ENCODE peak calls at places on chromosome 5, in nine cellular contexts. One of them, this sample, is unnamed.

GRCh38 chr5:72648511-72648910 is 141.3 kb upstream of the ZNF366 start:
- DNase-seq in choroid plexus epithelial cell: peak
- DNase-seq in BJ: no peak
- DNase-seq in fibroblast of pulmonary artery: no peak
- DNase-seq in fibroblast of lung: peak
- DNase-seq in Panc1: no peak
- DNase-seq in brain microvascular endothelial cell: no peak
- DNase-seq in cardiac fibroblast: peak
- DNase-seq in colonic mucosa: no peak
- DNase-seq in this sample: no peak

GRCh38 chr5:142308358-142308757 is 16.5 kb downstream of the SPRY4 start:
- DNase-seq in fibroblast of lung: no peak
- DNase-seq in BJ: no peak
- DNase-seq in fibroblast of pulmonary artery: no peak
- DNase-seq in brain microvascular endothelial cell: no peak
- DNase-seq in cardiac fibroblast: no peak
- DNase-seq in choroid plexus epithelial cell: no peak
- DNase-seq in colonic mucosa: no peak
- DNase-seq in Panc1: no peak
- DNase-seq in this sample: no peak

GRCh38 chr5:108432024-108432423 is 50.1 kb upstream of the FBXL17 start:
- DNase-seq in fibroblast of lung: peak
- DNase-seq in cardiac fibroblast: peak
- DNase-seq in brain microvascular endothelial cell: no peak
- DNase-seq in BJ: peak
- DNase-seq in Panc1: no peak
- DNase-seq in colonic mucosa: no peak
- DNase-seq in choroid plexus epithelial cell: peak
- DNase-seq in fibroblast of pulmonary artery: peak
- DNase-seq in this sample: peak

GRCh38 chr5:177440211-177440989 is 6.2 kb upstream of the PRR7 start:
- DNase-seq in fibroblast of lung: no peak
- DNase-seq in choroid plexus epithelial cell: no peak
- DNase-seq in fibroblast of pulmonary artery: no peak
- DNase-seq in brain microvascular endothelial cell: no peak
- DNase-seq in cardiac fibroblast: no peak
- DNase-seq in colonic mucosa: no peak
- DNase-seq in BJ: no peak
- DNase-seq in Panc1: no peak
- DNase-seq in this sample: no peak

GRCh38 chr5:392431-392988 is 50.5 kb upstream of the EXOC3 start:
- DNase-seq in Panc1: no peak
- DNase-seq in colonic mucosa: peak
- DNase-seq in BJ: no peak
- DNase-seq in choroid plexus epithelial cell: peak
- DNase-seq in cardiac fibroblast: peak
- DNase-seq in brain microvascular endothelial cell: no peak
- DNase-seq in fibroblast of pulmonary artery: peak
- DNase-seq in fibroblast of lung: peak
- DNase-seq in this sample: no peak

GRCh38 chr5:10987881-10988504 is 227.0 kb upstream of the DAP start:
- DNase-seq in choroid plexus epithelial cell: peak
- DNase-seq in brain microvascular endothelial cell: peak
- DNase-seq in BJ: no peak
- DNase-seq in fibroblast of lung: peak
- DNase-seq in Panc1: peak
- DNase-seq in fibroblast of pulmonary artery: peak
- DNase-seq in cardiac fibroblast: peak
- DNase-seq in colonic mucosa: peak
- DNase-seq in this sample: no peak

GRCh38 chr5:67038817-67039603 is 157.6 kb downstream of the CD180 start:
- DNase-seq in fibroblast of lung: peak
- DNase-seq in brain microvascular endothelial cell: peak
- DNase-seq in cardiac fibroblast: peak
- DNase-seq in Panc1: no peak
- DNase-seq in BJ: no peak
- DNase-seq in choroid plexus epithelial cell: peak
- DNase-seq in colonic mucosa: no peak
- DNase-seq in fibroblast of pulmonary artery: peak
- DNase-seq in this sample: no peak

GRCh38 chr5:169221519-169221918 is 79.4 kb downstream of the SLIT3 start:
- DNase-seq in brain microvascular endothelial cell: no peak
- DNase-seq in fibroblast of pulmonary artery: no peak
- DNase-seq in choroid plexus epithelial cell: no peak
- DNase-seq in fibroblast of lung: no peak
- DNase-seq in Panc1: no peak
- DNase-seq in colonic mucosa: no peak
- DNase-seq in BJ: no peak
- DNase-seq in cardiac fibroblast: no peak
- DNase-seq in this sample: no peak

GRCh38 chr5:78586251-78586650 is 62.3 kb downstream of the LHFPL2 start:
- DNase-seq in fibroblast of pulmonary artery: peak
- DNase-seq in BJ: peak
- DNase-seq in choroid plexus epithelial cell: peak
- DNase-seq in Panc1: no peak
- DNase-seq in cardiac fibroblast: peak
- DNase-seq in colonic mucosa: no peak
- DNase-seq in brain microvascular endothelial cell: peak
- DNase-seq in fibroblast of lung: peak
- DNase-seq in this sample: peak

GRCh38 chr5:79517601-79518000 is 3.7 kb upstream of the HOMER1 start:
- DNase-seq in cardiac fibroblast: no peak
- DNase-seq in Panc1: no peak
- DNase-seq in fibroblast of lung: no peak
- DNase-seq in colonic mucosa: no peak
- DNase-seq in BJ: no peak
- DNase-seq in choroid plexus epithelial cell: no peak
- DNase-seq in brain microvascular endothelial cell: no peak
- DNase-seq in fibroblast of pulmonary artery: no peak
- DNase-seq in this sample: no peak

GRCh38 chr5:108078345-108078744 is 303.6 kb downstream of the FBXL17 start:
- DNase-seq in colonic mucosa: no peak
- DNase-seq in Panc1: no peak
- DNase-seq in cardiac fibroblast: no peak
- DNase-seq in fibroblast of lung: no peak
- DNase-seq in fibroblast of pulmonary artery: no peak
- DNase-seq in choroid plexus epithelial cell: no peak
- DNase-seq in brain microvascular endothelial cell: no peak
- DNase-seq in BJ: no peak
- DNase-seq in this sample: no peak

GRCh38 chr5:137516961-137517360 is 17.8 kb upstream of the SPOCK1 start:
- DNase-seq in brain microvascular endothelial cell: no peak
- DNase-seq in choroid plexus epithelial cell: no peak
- DNase-seq in fibroblast of pulmonary artery: no peak
- DNase-seq in BJ: no peak
- DNase-seq in cardiac fibroblast: no peak
- DNase-seq in fibroblast of lung: no peak
- DNase-seq in colonic mucosa: no peak
- DNase-seq in Panc1: no peak
- DNase-seq in this sample: no peak

GRCh38 chr5:77935516-77936364 is 159.6 kb upstream of the TBCA start:
- DNase-seq in fibroblast of pulmonary artery: peak
- DNase-seq in brain microvascular endothelial cell: no peak
- DNase-seq in choroid plexus epithelial cell: no peak
- DNase-seq in colonic mucosa: no peak
- DNase-seq in fibroblast of lung: peak
- DNase-seq in Panc1: no peak
- DNase-seq in BJ: no peak
- DNase-seq in cardiac fibroblast: no peak
- DNase-seq in this sample: no peak

GRCh38 chr5:133404724-133405123 is 207.6 kb downstream of the FSTL4 start:
- DNase-seq in colonic mucosa: no peak
- DNase-seq in Panc1: no peak
- DNase-seq in cardiac fibroblast: peak
- DNase-seq in BJ: no peak
- DNase-seq in choroid plexus epithelial cell: no peak
- DNase-seq in fibroblast of lung: peak
- DNase-seq in brain microvascular endothelial cell: no peak
- DNase-seq in fibroblast of pulmonary artery: no peak
- DNase-seq in this sample: no peak

GRCh38 chr5:133820516-133820915 is 147.9 kb downstream of the C5orf15 start:
- DNase-seq in BJ: no peak
- DNase-seq in fibroblast of lung: no peak
- DNase-seq in brain microvascular endothelial cell: no peak
- DNase-seq in choroid plexus epithelial cell: peak
- DNase-seq in colonic mucosa: no peak
- DNase-seq in cardiac fibroblast: no peak
- DNase-seq in fibroblast of pulmonary artery: no peak
- DNase-seq in Panc1: no peak
- DNase-seq in this sample: no peak

GRCh38 chr5:37501152-37501551 is 122.0 kb downstream of the WDR70 start:
- DNase-seq in brain microvascular endothelial cell: no peak
- DNase-seq in cardiac fibroblast: peak
- DNase-seq in colonic mucosa: no peak
- DNase-seq in fibroblast of lung: peak
- DNase-seq in fibroblast of pulmonary artery: peak
- DNase-seq in BJ: peak
- DNase-seq in choroid plexus epithelial cell: peak
- DNase-seq in Panc1: no peak
- DNase-seq in this sample: no peak
- TF ChIP-seq CTCF in brain microvascular endothelial cell: no peak
- TF ChIP-seq CTCF in cardiac fibroblast: no peak
- TF ChIP-seq CTCF in colonic mucosa: no peak
- TF ChIP-seq CTCF in fibroblast of lung: no peak
- TF ChIP-seq CTCF in fibroblast of pulmonary artery: no peak
- TF ChIP-seq CTCF in BJ: no peak
- TF ChIP-seq CTCF in choroid plexus epithelial cell: no peak
- TF ChIP-seq CTCF in Panc1: no peak
- TF ChIP-seq CTCF in this sample: no peak

GRCh38 chr5:44390332-44390731 is 1.1 kb upstream of the FGF10 start:
- DNase-seq in choroid plexus epithelial cell: no peak
- DNase-seq in Panc1: no peak
- DNase-seq in cardiac fibroblast: no peak
- DNase-seq in BJ: no peak
- DNase-seq in colonic mucosa: no peak
- DNase-seq in brain microvascular endothelial cell: no peak
- DNase-seq in fibroblast of lung: no peak
- DNase-seq in fibroblast of pulmonary artery: no peak
- DNase-seq in this sample: no peak

GRCh38 chr5:44389410-44389879 is at the start of gene FGF10:
- DNase-seq in cardiac fibroblast: no peak
- DNase-seq in brain microvascular endothelial cell: no peak
- DNase-seq in Panc1: no peak
- DNase-seq in fibroblast of lung: peak
- DNase-seq in choroid plexus epithelial cell: no peak
- DNase-seq in fibroblast of pulmonary artery: peak
- DNase-seq in BJ: no peak
- DNase-seq in colonic mucosa: no peak
- DNase-seq in this sample: no peak

GRCh38 chr5:44387391-44387790 is 1.8 kb downstream of the FGF10 start:
- DNase-seq in BJ: no peak
- DNase-seq in colonic mucosa: no peak
- DNase-seq in Panc1: no peak
- DNase-seq in choroid plexus epithelial cell: no peak
- DNase-seq in cardiac fibroblast: no peak
- DNase-seq in fibroblast of pulmonary artery: no peak
- DNase-seq in brain microvascular endothelial cell: no peak
- DNase-seq in fibroblast of lung: no peak
- DNase-seq in this sample: no peak

GRCh38 chr5:44388504-44389409 is 463 bp downstream of the FGF10 start:
- DNase-seq in colonic mucosa: no peak
- DNase-seq in fibroblast of lung: no peak
- DNase-seq in BJ: no peak
- DNase-seq in brain microvascular endothelial cell: no peak
- DNase-seq in choroid plexus epithelial cell: no peak
- DNase-seq in Panc1: no peak
- DNase-seq in cardiac fibroblast: peak
- DNase-seq in fibroblast of pulmonary artery: peak
- DNase-seq in this sample: no peak

DNA sequence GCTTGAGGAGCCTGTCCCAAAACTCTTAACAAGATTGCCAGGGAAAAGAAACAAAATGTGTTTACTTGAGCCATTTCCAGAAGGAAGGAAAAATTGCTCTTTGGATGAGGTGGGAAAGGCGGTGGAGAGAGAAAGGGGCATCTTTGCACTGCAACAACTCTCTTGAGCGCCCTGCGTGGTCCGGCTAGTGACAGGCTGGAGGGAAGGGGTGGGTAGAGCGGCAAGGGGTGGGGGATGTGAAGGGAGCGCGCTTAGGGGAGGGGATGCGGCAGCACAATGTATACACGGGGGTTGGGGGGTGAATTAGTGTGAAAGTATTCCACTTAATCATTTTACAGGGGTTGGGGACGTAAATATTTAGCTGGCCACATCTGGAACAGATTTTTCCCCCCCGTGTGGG is 1.3 kb downstream of the FGF10 start:
- DNase-seq in choroid plexus epithelial cell: no peak
- DNase-seq in brain microvascular endothelial cell: no peak
- DNase-seq in cardiac fibroblast: no peak
- DNase-seq in fibroblast of pulmonary artery: no peak
- DNase-seq in BJ: no peak
- DNase-seq in Panc1: no peak
- DNase-seq in colonic mucosa: no peak
- DNase-seq in fibroblast of lung: no peak
- DNase-seq in this sample: no peak
- H3K4me3 ChIP-seq in choroid plexus epithelial cell: no peak
- H3K4me3 ChIP-seq in brain microvascular endothelial cell: no peak
- H3K4me3 ChIP-seq in cardiac fibroblast: no peak
- H3K4me3 ChIP-seq in fibroblast of pulmonary artery: no peak
- H3K4me3 ChIP-seq in BJ: no peak
- H3K4me3 ChIP-seq in Panc1: no peak
- H3K4me3 ChIP-seq in colonic mucosa: peak
- H3K4me3 ChIP-seq in fibroblast of lung: peak
- H3K4me3 ChIP-seq in this sample: no peak

GRCh38 chr5:113084402-113085083 is 107.9 kb downstream of the DCP2 start:
- DNase-seq in fibroblast of pulmonary artery: no peak
- DNase-seq in brain microvascular endothelial cell: no peak
- DNase-seq in choroid plexus epithelial cell: no peak
- DNase-seq in fibroblast of lung: no peak
- DNase-seq in Panc1: no peak
- DNase-seq in colonic mucosa: no peak
- DNase-seq in BJ: no peak
- DNase-seq in cardiac fibroblast: no peak
- DNase-seq in this sample: no peak
- TF ChIP-seq CTCF in fibroblast of pulmonary artery: no peak
- TF ChIP-seq CTCF in brain microvascular endothelial cell: peak
- TF ChIP-seq CTCF in choroid plexus epithelial cell: no peak
- TF ChIP-seq CTCF in fibroblast of lung: no peak
- TF ChIP-seq CTCF in Panc1: peak
- TF ChIP-seq CTCF in colonic mucosa: no peak
- TF ChIP-seq CTCF in BJ: no peak
- TF ChIP-seq CTCF in cardiac fibroblast: no peak
- TF ChIP-seq CTCF in this sample: no peak

DNA sequence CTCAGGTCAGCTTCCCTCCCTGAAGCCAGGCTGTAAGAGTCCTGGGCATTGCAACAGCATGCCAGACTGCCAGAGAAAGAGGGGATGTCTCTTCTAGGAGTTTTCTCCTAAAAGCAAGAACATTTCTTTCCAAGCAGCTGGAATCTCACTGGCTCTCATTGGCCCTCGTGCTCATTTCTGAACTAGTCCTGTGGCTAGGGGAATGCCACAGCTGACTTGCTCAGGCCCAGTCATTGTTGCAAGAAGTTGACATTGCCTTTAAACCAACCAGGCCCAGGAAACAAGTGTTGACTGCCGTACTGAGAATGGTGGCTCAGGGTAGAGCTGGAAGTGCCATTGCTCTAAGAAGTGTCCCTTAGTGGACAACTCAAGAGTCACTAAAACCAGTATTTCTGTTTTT is 15.0 kb upstream of the CEP120 start:
- DNase-seq in colonic mucosa: no peak
- DNase-seq in Panc1: no peak
- DNase-seq in fibroblast of lung: no peak
- DNase-seq in fibroblast of pulmonary artery: no peak
- DNase-seq in choroid plexus epithelial cell: no peak
- DNase-seq in BJ: no peak
- DNase-seq in cardiac fibroblast: no peak
- DNase-seq in brain microvascular endothelial cell: no peak
- DNase-seq in this sample: no peak
- H3K4me3 ChIP-seq in colonic mucosa: no peak
- H3K4me3 ChIP-seq in Panc1: no peak
- H3K4me3 ChIP-seq in fibroblast of lung: no peak
- H3K4me3 ChIP-seq in fibroblast of pulmonary artery: no peak
- H3K4me3 ChIP-seq in choroid plexus epithelial cell: no peak
- H3K4me3 ChIP-seq in BJ: no peak
- H3K4me3 ChIP-seq in cardiac fibroblast: no peak
- H3K4me3 ChIP-seq in brain microvascular endothelial cell: no peak
- H3K4me3 ChIP-seq in this sample: no peak